ENCODE peak calls at places on chromosomes 6 and 20, in eight cellular contexts. Y is psoas muscle, W is brain microvascular endothelial cell, G is SJSA1, S is K562, N is neural progenitor cell, H is Karpas-422, K is pancreas. C is an unnamed sample.

GRCh38 chr6:20582586-20583446 is 48.6 kb downstream of the CDKAL1 start:
- DNase-seq in Y (no peak), W (no peak), G (no peak), S (no peak), N (no peak), H (no peak), K (no peak), C (no peak)

GRCh38 chr6:32664827-32665362 is 1.6 kb downstream of the HLA-DQB1 start:
- DNase-seq in Y (peak), W (no peak), G (no peak), S (no peak), N (peak), H (peak), K (no peak), C (peak)

GRCh38 chr6:155399062-155399746 is 56.4 kb downstream of the NOX3 start:
- DNase-seq in Y (no peak), W (no peak), G (no peak), S (no peak), N (no peak), H (no peak), K (no peak), C (no peak)

GRCh38 chr6:33683051-33683571 is 28.4 kb downstream of the UQCC2 start:
- DNase-seq in Y (no peak), W (no peak), G (no peak), S (no peak), N (no peak), H (no peak), K (peak), C (no peak)

GRCh38 chr20:16803965-16804792 is 56.0 kb downstream of the OTOR start:
- DNase-seq in Y (peak), W (peak), G (peak), S (peak), N (peak), H (peak), K (peak), C (no peak)

GRCh38 chr6:159701413-159701999 is 8.5 kb upstream of the SOD2 start:
- DNase-seq in Y (no peak), W (peak), G (peak), S (no peak), N (no peak), H (peak), K (no peak), C (peak)

GRCh38 chr20:37907677-37908397 is 4.9 kb downstream of the VSTM2L start:
- DNase-seq in Y (no peak), W (peak), G (peak), S (no peak), N (peak), H (no peak), K (no peak), C (no peak)

GRCh38 chr6:31892821-31893220 is 4.7 kb downstream of the EHMT2 start:
- DNase-seq in Y (no peak), W (no peak), G (no peak), S (no peak), N (no peak), H (no peak), K (no peak), C (no peak)

GRCh38 chr6:43395822-43396221 is 26.4 kb upstream of the ZNF318 start:
- DNase-seq in Y (no peak), W (no peak), G (no peak), S (no peak), N (no peak), H (no peak), K (no peak), C (no peak)

GRCh38 chr6:52417675-52418111 is 2.4 kb upstream of the EFHC1 start:
- DNase-seq in Y (no peak), W (peak), G (peak), S (peak), N (no peak), H (no peak), K (no peak), C (no peak)

GRCh38 chr6:133595076-133595868 is 293.6 kb upstream of the TCF21 start:
- DNase-seq in Y (no peak), W (no peak), G (peak), S (no peak), N (no peak), H (no peak), K (no peak), C (no peak)

GRCh38 chr6:116282698-116283097 is 3.0 kb upstream of the TSPYL1 start:
- DNase-seq in Y (no peak), W (no peak), G (no peak), S (no peak), N (no peak), H (no peak), K (no peak), C (no peak)

GRCh38 chr6:90870561-90870960 is 283.7 kb upstream of the MAP3K7 start:
- DNase-seq in Y (no peak), W (no peak), G (no peak), S (no peak), N (no peak), H (no peak), K (no peak), C (no peak)

GRCh38 chr20:14956538-14956937 is 619.1 kb upstream of the FLRT3 start:
- DNase-seq in Y (no peak), W (no peak), G (no peak), S (no peak), N (no peak), H (no peak), K (no peak), C (peak)

GRCh38 chr20:39010496-39010895 is 48.4 kb downstream of the DHX35 start:
- DNase-seq in Y (no peak), W (no peak), G (no peak), S (no peak), N (peak), H (no peak), K (no peak), C (no peak)

GRCh38 chr6:138004423-138005287 is 102.6 kb downstream of the PERP start:
- DNase-seq in Y (no peak), W (peak), G (peak), S (no peak), N (peak), H (peak), K (no peak), C (no peak)

DNA sequence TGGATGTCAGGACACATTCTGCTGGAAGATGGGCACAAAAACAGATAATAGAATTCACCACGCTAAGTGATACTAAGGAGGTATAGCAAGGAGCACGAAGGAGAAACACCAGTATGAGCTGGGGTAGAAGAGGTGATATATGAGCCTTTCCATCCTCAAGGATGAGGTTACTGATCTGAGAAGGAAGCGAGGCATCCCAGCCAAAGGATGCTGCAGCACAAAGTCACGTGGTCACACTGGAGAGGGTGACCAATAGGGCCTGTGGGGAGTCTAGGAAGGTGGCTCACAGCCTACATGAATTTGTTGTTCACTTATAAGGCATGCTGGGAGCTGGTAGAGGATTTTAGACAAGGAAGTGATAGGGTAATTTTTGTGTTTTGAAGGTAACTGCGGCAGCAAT is 1.4 kb downstream of the GINS1 start:
- DNase-seq in Y (no peak), W (no peak), G (no peak), S (no peak), N (no peak), H (no peak), K (no peak), C (no peak)
- H3K4me3 ChIP-seq in Y (no peak), W (peak), G (peak), S (peak), N (peak), H (peak), K (no peak), C (no peak)

DNA sequence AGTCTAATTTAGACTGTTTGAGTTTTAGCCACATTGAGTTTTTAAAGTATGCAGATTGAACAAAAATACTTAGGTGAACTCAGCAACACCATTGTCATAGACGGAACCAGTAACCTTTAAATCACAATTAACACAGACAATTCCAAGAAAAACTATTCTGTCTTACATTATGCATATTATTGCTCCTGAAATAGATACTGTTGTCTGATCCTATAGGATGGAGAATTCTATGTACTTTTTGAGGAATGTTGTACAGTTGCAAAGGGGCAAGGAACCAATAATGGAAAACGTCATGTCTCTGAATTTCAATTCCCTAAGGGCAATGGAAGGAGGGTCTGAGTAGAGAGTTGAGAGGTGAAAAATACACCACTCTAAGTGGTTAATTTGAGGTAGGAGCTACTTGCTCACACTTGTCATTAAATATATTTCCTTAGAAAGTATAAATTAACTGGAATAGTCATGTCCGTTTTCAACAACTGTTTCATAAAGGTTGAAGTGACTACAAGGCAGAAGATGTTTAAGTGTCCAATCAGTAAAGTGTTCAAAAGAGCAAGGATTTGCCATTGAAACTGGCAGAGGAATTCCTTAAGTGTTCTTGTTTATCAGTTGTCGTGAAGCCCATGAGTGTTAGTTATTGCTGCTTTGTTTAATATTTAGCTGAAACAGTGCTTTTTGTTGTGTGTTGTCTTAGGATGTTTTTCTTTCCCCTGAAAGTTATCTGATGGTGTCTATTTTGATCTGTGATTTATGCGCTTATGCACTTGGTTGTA is 1.3 kb downstream of the NKAIN2 start:
- DNase-seq in Y (no peak), W (no peak), G (no peak), S (no peak), N (no peak), H (no peak), K (no peak), C (no peak)
- H3K4me3 ChIP-seq in Y (peak), W (no peak), G (no peak), S (no peak), N (no peak), H (no peak), K (no peak), C (no peak)

GRCh38 chr6:111703723-111704122 is 98.0 kb upstream of the TRAF3IP2 start:
- DNase-seq in Y (no peak), W (no peak), G (no peak), S (no peak), N (no peak), H (no peak), K (no peak), C (no peak)
- H3K4me3 ChIP-seq in Y (no peak), W (no peak), G (no peak), S (no peak), N (no peak), H (no peak), K (no peak), C (no peak)

GRCh38 chr20:32537657-32538525 is 47.2 kb downstream of the NOL4L start:
- DNase-seq in Y (no peak), W (no peak), G (no peak), S (peak), N (no peak), H (no peak), K (peak), C (no peak)
- H3K4me3 ChIP-seq in Y (peak), W (no peak), G (no peak), S (peak), N (no peak), H (no peak), K (no peak), C (no peak)

GRCh38 chr6:29967379-29968010 is 25.2 kb downstream of the HLA-A start:
- DNase-seq in Y (no peak), W (no peak), G (peak), S (peak), N (peak), H (peak), K (no peak), C (no peak)
- H3K4me3 ChIP-seq in Y (peak), W (no peak), G (no peak), S (peak), N (no peak), H (no peak), K (no peak), C (no peak)

GRCh38 chr6:26170181-26170580 is 83.0 kb downstream of the HFE start:
- DNase-seq in Y (no peak), W (no peak), G (no peak), S (no peak), N (no peak), H (peak), K (no peak), C (no peak)

GRCh38 chr6:26173836-26174144 is 86.6 kb downstream of the HFE start:
- DNase-seq in Y (no peak), W (no peak), G (no peak), S (no peak), N (no peak), H (no peak), K (no peak), C (no peak)

GRCh38 chr6:26172496-26172958 is 85.3 kb downstream of the HFE start:
- DNase-seq in Y (no peak), W (no peak), G (peak), S (no peak), N (peak), H (peak), K (no peak), C (no peak)

GRCh38 chr6:26175033-26175427 is 87.8 kb downstream of the HFE start:
- DNase-seq in Y (no peak), W (no peak), G (peak), S (no peak), N (no peak), H (no peak), K (no peak), C (no peak)

DNA sequence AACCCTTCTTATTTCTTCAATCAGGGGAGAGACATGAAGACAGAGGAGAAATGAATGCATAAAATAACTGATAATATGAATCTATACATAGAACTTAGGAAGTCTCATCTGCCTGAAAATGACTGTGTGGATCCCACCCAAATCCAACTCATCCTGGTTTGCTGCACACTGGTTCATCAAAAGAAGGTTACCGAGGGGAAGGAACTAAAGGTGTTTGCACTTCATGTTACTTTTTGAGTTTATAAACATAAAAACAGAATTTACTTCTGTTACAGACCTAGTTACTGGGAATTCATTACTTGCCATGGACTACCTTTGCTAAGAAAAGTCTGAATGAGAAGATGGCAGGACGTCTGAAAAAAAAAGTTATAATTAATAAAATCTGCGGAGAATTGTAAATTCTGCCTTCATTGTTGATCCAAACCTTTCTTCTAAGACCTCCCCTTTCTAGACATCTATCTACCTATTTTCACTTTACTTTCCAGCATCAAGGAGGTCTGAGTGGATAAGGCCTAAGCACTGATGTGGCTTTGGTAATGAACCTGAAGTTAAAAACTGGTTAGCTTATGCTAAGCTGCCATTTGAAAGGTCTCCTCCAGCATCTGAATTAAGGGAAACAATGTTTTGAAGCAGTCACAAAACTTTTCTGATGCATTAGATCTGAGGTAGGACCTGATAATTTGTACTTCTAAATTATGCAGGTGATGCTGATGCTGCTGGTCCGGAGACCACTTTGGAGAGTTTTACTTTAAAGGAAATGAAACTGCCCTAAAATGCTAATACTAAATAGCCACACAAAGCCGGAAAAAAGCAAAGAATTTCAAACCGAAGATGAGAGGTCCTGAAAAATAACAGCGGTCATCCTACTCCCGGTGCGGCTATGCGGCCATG is 84.0 kb downstream of the HFE start:
- DNase-seq in Y (no peak), W (no peak), G (no peak), S (no peak), N (no peak), H (peak), K (no peak), C (no peak)
- H3K4me3 ChIP-seq in Y (peak), W (peak), G (peak), S (peak), N (peak), H (peak), K (peak), C (peak)

DNA sequence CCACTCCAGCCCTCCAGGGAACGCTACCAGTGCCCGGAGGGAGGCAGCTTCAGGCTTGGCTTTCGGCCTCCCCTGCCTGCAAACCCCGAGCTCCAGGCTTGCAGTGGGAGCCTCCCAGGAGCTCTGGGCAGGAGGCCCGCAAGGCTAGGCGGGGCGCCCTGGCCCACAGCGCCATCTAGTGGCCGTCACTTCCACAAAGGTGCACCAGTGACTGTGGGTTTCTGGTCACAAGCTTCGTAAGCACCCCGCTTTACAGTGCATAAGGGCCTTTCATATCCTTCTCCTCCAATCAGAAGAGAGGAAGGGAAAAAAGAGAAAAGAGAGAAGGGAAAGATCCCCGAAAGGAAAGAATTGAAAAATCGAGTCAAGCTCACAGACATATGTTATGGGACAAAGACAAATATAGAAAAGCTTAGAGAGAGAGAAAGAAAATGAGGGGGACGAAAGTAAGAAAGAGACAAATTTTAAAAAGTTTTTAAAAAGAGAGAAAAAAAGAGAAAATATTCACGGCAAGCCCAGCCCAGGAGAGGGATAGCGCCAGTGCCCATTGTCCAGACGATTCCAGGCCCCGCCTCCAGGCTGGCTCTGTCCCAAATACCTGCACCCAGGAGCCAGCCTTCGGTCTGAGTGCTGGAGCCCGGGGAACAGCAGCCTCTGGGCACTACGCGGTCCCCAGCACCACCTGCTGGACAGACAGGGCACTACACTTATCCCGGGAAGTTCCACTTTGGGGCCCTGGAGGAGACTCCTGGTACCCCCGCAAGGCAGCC is 207.1 kb downstream of the PREX1 start:
- DNase-seq in Y (peak), W (peak), G (peak), S (peak), N (peak), H (peak), K (peak), C (peak)
- H3K4me3 ChIP-seq in Y (peak), W (peak), G (no peak), S (no peak), N (peak), H (no peak), K (no peak), C (no peak)

DNA sequence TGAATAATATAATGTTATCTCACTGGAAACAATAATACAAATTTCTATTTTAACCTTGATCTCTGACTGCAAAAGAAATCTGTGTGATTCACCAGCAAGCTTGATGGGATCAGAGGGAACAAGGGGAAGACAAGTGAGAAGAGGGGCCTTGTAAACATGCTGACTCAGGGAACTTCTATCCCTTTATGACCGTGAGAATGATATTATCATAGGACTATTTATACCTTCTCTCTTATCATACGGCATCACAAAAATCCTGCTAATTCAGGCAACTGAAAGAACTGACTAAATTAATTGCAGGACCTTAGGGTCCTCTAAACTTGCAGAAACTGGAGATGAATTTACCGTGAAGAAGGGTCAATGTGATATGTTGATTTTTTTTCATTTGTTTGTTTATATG is 173.3 kb downstream of the PTPRK start:
- DNase-seq in Y (no peak), W (peak), G (no peak), S (no peak), N (no peak), H (no peak), K (no peak), C (no peak)
- H3K4me3 ChIP-seq in Y (no peak), W (no peak), G (no peak), S (no peak), N (no peak), H (no peak), K (no peak), C (no peak)